ENCODE peak calls at places on chromosomes 12 and 14, in four cellular contexts. L is pancreas, Z is tibial nerve, S is B cell. N is an unnamed sample.

GRCh38 chr12:40907115-40907521 is 214.9 kb downstream of the CNTN1 start:
- DNase-seq in L (no peak), Z (no peak), S (no peak), N (peak)

GRCh38 chr12:88946377-88946997 is 366.2 kb upstream of the KITLG start:
- DNase-seq in L (no peak), Z (no peak), S (no peak), N (no peak)

GRCh38 chr12:126602611-126603010 is 1537.4 kb downstream of the AACS start:
- DNase-seq in L (no peak), Z (no peak), S (no peak), N (no peak)

GRCh38 chr14:23513005-23513412 is 38.6 kb downstream of the ZFHX2 start:
- DNase-seq in L (no peak), Z (no peak), S (no peak), N (no peak)

GRCh38 chr12:114799574-114800487 is 115.9 kb upstream of the TBX3 start:
- DNase-seq in L (peak), Z (peak), S (no peak), N (no peak)

GRCh38 chr14:74980746-74981661 is 21.7 kb upstream of the EIF2B2 start:
- DNase-seq in L (no peak), Z (no peak), S (no peak), N (peak)

GRCh38 chr14:29741909-29742401 is 185.7 kb downstream of the PRKD1 start:
- DNase-seq in L (no peak), Z (no peak), S (no peak), N (no peak)

GRCh38 chr12:13942826-13943225 is 38.6 kb downstream of the GRIN2B start:
- DNase-seq in L (no peak), Z (no peak), S (no peak), N (no peak)

GRCh38 chr12:98123186-98123585 is 392.2 kb upstream of the TMPO start:
- DNase-seq in L (no peak), Z (no peak), S (no peak), N (no peak)

GRCh38 chr12:6943387-6943718 is 263 bp upstream of the RNU7-1 start:
- DNase-seq in L (peak), Z (peak), S (peak), N (peak)

GRCh38 chr12:5768171-5768879 is 176.7 kb downstream of the ANO2 start:
- DNase-seq in L (peak), Z (no peak), S (no peak), N (no peak)
- TF ChIP-seq CTCF in L (no peak), Z (no peak), S (no peak), N (no peak)

GRCh38 chr14:61260939-61261776 is 20.0 kb downstream of the TMEM30B start:
- DNase-seq in L (no peak), Z (no peak), S (no peak), N (no peak)
- TF ChIP-seq CTCF in L (no peak), Z (no peak), S (no peak), N (no peak)

DNA sequence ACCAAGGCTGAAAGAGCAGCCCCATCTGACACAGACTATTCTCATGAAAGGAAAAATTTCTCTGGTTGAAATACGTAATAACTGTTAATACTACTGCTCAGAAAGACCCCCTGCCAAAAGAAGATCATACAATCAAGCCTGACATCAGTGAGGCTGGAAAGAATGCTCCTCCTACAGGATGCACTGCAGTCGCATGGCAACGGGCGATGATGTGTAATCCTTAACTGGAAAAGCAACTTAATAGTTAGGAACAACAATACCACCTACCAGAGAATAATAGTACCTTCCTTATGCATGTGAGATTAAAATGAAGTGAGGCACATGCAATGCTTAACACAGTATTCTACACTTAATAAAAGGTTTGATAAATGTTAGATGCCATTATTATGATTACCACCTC is 1.2 kb upstream of the GOLGA5 start:
- DNase-seq in L (no peak), Z (no peak), S (no peak), N (no peak)
- TF ChIP-seq CTCF in L (no peak), Z (no peak), S (no peak), N (no peak)

GRCh38 chr12:111645433-111645832 is 40.3 kb downstream of the BRAP start:
- DNase-seq in L (no peak), Z (no peak), S (no peak), N (no peak)

GRCh38 chr12:111638576-111638975 is 39.5 kb upstream of the ATXN2 start:
- DNase-seq in L (no peak), Z (no peak), S (no peak), N (no peak)

GRCh38 chr12:111640498-111640897 is 41.4 kb upstream of the ATXN2 start:
- DNase-seq in L (no peak), Z (no peak), S (no peak), N (no peak)

GRCh38 chr12:111643428-111643826 is 42.3 kb downstream of the BRAP start:
- DNase-seq in L (peak), Z (no peak), S (no peak), N (no peak)

GRCh38 chr12:111642681-111643427 is 42.9 kb downstream of the BRAP start:
- DNase-seq in L (no peak), Z (no peak), S (no peak), N (no peak)
- TF ChIP-seq CTCF in L (no peak), Z (no peak), S (no peak), N (no peak)

DNA sequence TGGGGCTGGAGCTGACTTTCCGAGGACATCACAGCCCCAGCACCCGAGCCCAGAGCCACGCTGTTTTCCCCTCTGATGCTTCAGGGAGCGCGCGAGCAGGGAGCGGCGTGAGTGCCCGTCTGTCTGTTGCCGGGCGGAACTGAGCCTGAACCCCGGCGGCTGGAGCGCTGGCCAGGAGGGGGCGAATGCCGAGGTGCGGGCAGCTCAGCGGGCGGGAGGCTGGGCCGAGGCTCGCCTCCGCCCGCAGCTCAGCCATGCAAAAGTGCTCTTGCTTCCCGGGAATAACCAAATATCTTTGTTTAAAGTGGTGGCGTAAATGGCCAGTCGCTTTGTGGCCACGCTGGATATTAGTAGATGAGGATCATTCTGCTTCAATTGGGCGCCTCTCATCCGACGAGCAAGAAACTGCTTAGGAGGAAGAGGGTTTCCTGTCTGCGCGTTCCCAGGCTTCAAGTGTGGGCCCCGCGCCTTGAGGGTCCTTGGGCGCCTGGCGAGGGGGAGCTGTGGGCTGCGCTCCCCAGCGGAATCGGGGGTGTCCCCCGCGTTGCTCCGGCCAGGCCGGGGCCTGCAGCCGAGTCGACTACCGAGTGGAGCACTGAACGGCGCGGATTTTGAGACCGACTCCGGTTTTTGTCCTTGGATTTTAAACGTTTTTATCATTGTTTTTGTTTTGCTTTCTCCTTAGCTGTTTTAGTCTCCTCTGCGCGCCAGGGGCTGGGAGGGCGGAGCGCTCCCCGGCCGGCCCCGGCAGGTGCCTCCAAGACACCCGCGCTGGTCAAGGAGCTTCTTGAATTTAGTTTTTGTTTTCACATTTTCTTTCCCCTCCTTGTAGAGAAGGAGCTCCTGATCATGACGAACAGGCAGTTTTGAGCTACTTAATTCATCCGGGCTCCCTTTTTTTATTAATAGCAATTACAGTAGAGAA is 831 bp upstream of the NKX2-1 start:
- DNase-seq in L (no peak), Z (no peak), S (peak), N (peak)
- TF ChIP-seq CTCF in L (no peak), Z (no peak), S (no peak), N (no peak)

DNA sequence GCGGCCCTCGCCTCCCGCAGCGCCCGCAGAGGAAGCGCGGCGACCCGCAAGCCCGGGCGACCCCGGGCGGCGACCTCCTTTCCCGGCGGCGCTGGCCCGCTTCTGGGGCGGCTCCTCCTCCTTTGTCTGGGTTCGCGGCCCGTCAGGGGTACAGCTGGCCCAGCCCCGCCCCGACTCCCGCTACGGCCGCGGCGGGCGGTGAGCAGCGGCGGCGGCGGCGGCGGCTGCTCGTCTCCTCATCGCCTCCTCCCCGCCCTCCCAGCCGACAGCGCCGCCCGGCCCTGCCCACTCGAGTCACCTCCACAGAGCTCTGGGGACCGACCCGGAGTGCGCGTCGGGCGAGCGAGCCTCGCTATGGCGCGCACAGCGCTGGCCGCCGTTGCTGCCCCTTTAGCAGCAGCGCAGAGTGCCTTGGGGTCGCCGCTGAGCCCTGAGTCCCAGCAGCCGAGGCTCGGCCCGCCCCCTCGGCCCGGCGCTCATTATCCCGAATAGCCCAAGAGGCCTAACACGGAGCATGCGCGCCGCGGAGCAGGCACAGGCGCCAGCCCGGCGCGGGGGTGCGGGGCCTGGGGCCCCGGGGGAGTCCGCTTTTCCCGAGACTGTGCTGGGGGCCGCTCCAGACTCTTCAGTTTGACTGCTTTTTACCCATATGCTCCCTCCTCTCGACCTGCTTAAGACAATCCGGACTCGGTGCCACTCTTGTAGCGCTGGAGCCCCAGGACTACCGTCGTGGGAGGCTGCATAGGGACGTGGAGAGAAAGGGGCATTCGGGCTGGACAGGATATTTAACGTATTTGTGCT is at the start of gene SOS2:
- DNase-seq in L (peak), Z (peak), S (peak), N (peak)
- TF ChIP-seq CTCF in L (no peak), Z (peak), S (no peak), N (no peak)

GRCh38 chr12:75437564-75437963 is 43.0 kb upstream of the GLIPR1 start:
- DNase-seq in L (no peak), Z (no peak), S (peak), N (peak)
- TF ChIP-seq CTCF in L (no peak), Z (peak), S (peak), N (no peak)

DNA sequence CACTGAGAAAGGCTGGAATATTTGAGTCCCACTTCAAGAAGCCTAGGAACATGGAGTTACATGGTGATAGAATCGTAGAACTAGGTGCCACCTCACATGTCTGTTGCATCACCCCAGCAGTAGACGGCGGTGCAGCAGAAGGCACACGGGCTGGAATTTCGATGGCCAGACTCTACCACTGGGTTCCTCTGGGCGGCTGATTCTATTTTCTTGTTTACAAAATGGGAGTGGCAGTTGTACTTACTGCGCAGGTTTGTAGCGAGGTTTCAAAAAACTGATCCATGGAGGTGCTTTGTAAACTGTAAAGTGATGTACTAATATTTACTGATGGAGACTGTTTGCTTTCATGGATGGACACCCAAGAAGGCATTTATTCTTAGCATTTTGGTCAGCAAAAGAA is 45.7 kb downstream of the WDR20 start:
- DNase-seq in L (no peak), Z (no peak), S (no peak), N (no peak)
- TF ChIP-seq CTCF in L (no peak), Z (no peak), S (no peak), N (no peak)

DNA sequence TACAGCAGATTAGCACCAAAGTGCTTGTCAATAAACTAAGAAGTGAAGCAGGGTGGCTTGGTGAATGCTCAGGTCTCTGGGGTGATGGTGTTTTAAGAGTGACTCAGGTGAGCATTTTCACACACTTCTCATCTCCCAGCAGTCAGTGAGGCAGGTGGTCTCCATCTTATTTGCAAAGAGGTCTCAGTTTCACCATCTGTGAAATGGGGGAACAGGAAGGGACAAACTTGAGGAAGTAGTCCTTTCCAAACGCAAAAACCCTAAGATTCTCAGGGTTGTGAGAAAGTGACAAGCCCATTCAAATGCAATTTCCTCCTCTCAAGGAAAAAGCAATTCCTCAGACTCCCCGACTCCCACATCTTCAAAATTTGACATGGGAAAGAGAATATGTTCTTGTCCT is 54.1 kb downstream of the CMKLR1 start:
- DNase-seq in L (no peak), Z (no peak), S (no peak), N (no peak)
- TF ChIP-seq CTCF in L (no peak), Z (no peak), S (no peak), N (no peak)

GRCh38 chr12:69996276-69996675 is 171.2 kb downstream of the MYRFL start:
- DNase-seq in L (no peak), Z (no peak), S (no peak), N (no peak)

GRCh38 chr12:69998922-69999321 is 173.9 kb downstream of the MYRFL start:
- DNase-seq in L (no peak), Z (no peak), S (no peak), N (no peak)

GRCh38 chr12:69998011-69998410 is 173.0 kb downstream of the MYRFL start:
- DNase-seq in L (no peak), Z (no peak), S (no peak), N (no peak)

GRCh38 chr12:69994593-69995222 is 169.7 kb downstream of the MYRFL start:
- DNase-seq in L (no peak), Z (no peak), S (no peak), N (no peak)

GRCh38 chr12:69996722-69997121 is 171.7 kb downstream of the MYRFL start:
- DNase-seq in L (no peak), Z (no peak), S (no peak), N (no peak)
- TF ChIP-seq CTCF in L (no peak), Z (no peak), S (no peak), N (no peak)